ENCODE peak calls at places on chromosome 11, in seven cellular contexts. U is IMR-90, D is H1, N is neuronal stem cell, E is mesenchymal stem cell, C is mesendoderm, G is H9. Z is an unnamed sample. For H3K4me1, the result is how much of the 10 kb centered on the place peaks cover.

GRCh38 chr11:60840711-60841430 is 1.0 kb upstream of the CCDC86 start:
- DNase-seq in D (no peak), G (no peak), C (no peak), U (peak), N (no peak), E (peak), Z (no peak)

GRCh38 chr11:107856981-107857517 is 1.5 kb downstream of the SLC35F2 start:
- DNase-seq in U (no peak), E (peak), D (no peak), G (no peak), C (no peak), N (no peak), Z (no peak)

GRCh38 chr11:27183672-27184457 is 143.2 kb downstream of the BBOX1 start:
- DNase-seq in U (peak), N (peak), C (peak), G (no peak), E (peak), D (no peak), Z (peak)

GRCh38 chr11:114413958-114414357 is 13.5 kb downstream of the RBM7 start:
- DNase-seq in U (no peak), N (no peak), D (no peak), C (no peak), E (no peak), G (no peak), Z (no peak)

GRCh38 chr11:65224939-65225283 is 36.9 kb upstream of the POLA2 start:
- DNase-seq in G (peak), E (peak), U (peak), D (no peak), C (peak), N (no peak), Z (peak)

GRCh38 chr11:69860244-69860643 is 41.0 kb upstream of the FGF3 start:
- DNase-seq in G (no peak), N (no peak), E (no peak), U (no peak), C (no peak), D (no peak), Z (no peak)

GRCh38 chr11:88313441-88313840 is 24.1 kb downstream of the CTSC start:
- DNase-seq in C (no peak), U (peak), D (no peak), E (no peak), N (no peak), G (no peak), Z (no peak)

GRCh38 chr11:9004310-9004945 is 627 bp upstream of the NRIP3 start:
- DNase-seq in N (peak), C (peak), D (no peak), E (no peak), U (no peak), G (peak), Z (no peak)

GRCh38 chr11:75689861-75690641 is 21.2 kb upstream of the MAP6 start:
- DNase-seq in E (no peak), C (no peak), D (no peak), N (no peak), G (no peak), U (no peak), Z (no peak)

GRCh38 chr11:68380786-68381622 is 68.6 kb downstream of the LRP5 start:
- DNase-seq in D (no peak), G (no peak), N (no peak), C (peak), E (peak), U (peak), Z (no peak)

GRCh38 chr11:71120346-71120963 is 131.9 kb downstream of the SHANK2 start:
- DNase-seq in E (peak), D (peak), N (peak), U (no peak), G (peak), C (peak), Z (peak)

GRCh38 chr11:64850979-64851567 is 6.6 kb upstream of the CDC42BPG start:
- DNase-seq in G (peak), C (no peak), U (no peak), D (no peak), E (peak), N (no peak), Z (peak)

GRCh38 chr11:64246874-64247728 is at the start of gene PPP1R14B:
- DNase-seq in C (peak), U (peak), E (peak), N (peak), G (peak), D (no peak), Z (peak)

GRCh38 chr11:33557201-33557600 is 143.4 kb downstream of the C11orf91 start:
- DNase-seq in D (no peak), U (peak), N (no peak), C (peak), G (no peak), E (no peak), Z (peak)

GRCh38 chr11:26187639-26188038 is 144.3 kb upstream of the ANO3 start:
- DNase-seq in D (no peak), N (no peak), E (peak), G (no peak), U (peak), C (peak), Z (peak)

GRCh38 chr11:131998020-131998419 is 627.6 kb downstream of the NTM start:
- DNase-seq in D (no peak), G (no peak), C (no peak), N (no peak), E (no peak), U (no peak), Z (no peak)

GRCh38 chr11:76657139-76657823 is 13.3 kb downstream of the LRRC32 start:
- DNase-seq in N (no peak), C (no peak), E (no peak), G (peak), D (no peak), U (no peak), Z (no peak)

GRCh38 chr11:131904756-131905155 is 534.3 kb downstream of the NTM start:
- DNase-seq in D (no peak), U (no peak), E (no peak), N (no peak), G (peak), C (peak), Z (no peak)

GRCh38 chr11:61976420-61976800 is 9.0 kb upstream of the FTH1 start:
- DNase-seq in C (no peak), E (no peak), G (no peak), U (no peak), N (no peak), D (no peak), Z (no peak)

GRCh38 chr11:61975638-61976419 is 8.4 kb upstream of the FTH1 start:
- DNase-seq in D (no peak), U (no peak), N (no peak), G (no peak), E (no peak), C (no peak), Z (no peak)

GRCh38 chr11:61978703-61979661 is 11.5 kb upstream of the FTH1 start:
- DNase-seq in U (no peak), C (no peak), G (no peak), E (no peak), N (no peak), D (no peak), Z (peak)

GRCh38 chr11:61974766-61975631 is 7.6 kb upstream of the FTH1 start:
- DNase-seq in C (no peak), G (no peak), N (no peak), E (no peak), U (no peak), D (no peak), Z (no peak)

GRCh38 chr11:61976813-61977475 is 9.5 kb upstream of the FTH1 start:
- DNase-seq in E (no peak), D (no peak), C (no peak), G (no peak), U (no peak), N (no peak), Z (no peak)
- H3K4me1 ChIP-seq in E (under half), D (under half), C (under half), G (under half), U (under half), N (under half), Z (under half)

GRCh38 chr11:46250071-46251052 is 27.1 kb upstream of the CREB3L1 start:
- DNase-seq in U (peak), E (peak), D (no peak), N (no peak), C (no peak), G (peak), Z (no peak)

GRCh38 chr11:46254135-46254491 is 23.3 kb upstream of the CREB3L1 start:
- DNase-seq in E (no peak), D (no peak), N (no peak), U (no peak), G (peak), C (no peak), Z (no peak)

GRCh38 chr11:46253258-46254134 is 24.0 kb upstream of the CREB3L1 start:
- DNase-seq in G (peak), E (no peak), D (no peak), N (no peak), U (no peak), C (no peak), Z (no peak)

GRCh38 chr11:46252373-46252914 is 25.0 kb upstream of the CREB3L1 start:
- DNase-seq in U (no peak), D (no peak), E (peak), C (no peak), G (peak), N (no peak), Z (peak)

DNA sequence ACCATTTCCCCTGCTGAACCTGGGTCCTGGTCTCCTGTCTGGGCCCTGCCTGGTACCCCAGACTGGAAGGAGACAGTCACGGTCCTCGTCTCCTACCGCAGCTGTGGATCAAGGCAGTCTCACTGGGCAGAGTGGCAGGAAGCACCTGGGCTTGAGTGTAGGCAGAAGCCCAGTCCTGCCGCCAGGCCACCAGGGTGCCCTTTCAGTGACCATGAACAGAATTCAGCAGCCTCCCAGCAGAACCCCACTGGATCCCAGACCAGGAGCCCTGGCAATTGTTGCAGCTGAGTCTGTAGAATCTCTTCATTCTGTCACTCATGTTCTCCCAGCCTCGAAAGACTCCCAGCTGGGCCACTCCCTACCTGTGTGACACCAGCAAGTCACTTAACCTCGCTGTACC is 25.5 kb upstream of the CREB3L1 start:
- DNase-seq in E (no peak), G (peak), C (no peak), N (no peak), D (no peak), U (no peak), Z (no peak)
- H3K18ac ChIP-seq in E (no peak), G (no peak), C (no peak), N (peak), D (no peak), U (no peak), Z (no peak)

DNA sequence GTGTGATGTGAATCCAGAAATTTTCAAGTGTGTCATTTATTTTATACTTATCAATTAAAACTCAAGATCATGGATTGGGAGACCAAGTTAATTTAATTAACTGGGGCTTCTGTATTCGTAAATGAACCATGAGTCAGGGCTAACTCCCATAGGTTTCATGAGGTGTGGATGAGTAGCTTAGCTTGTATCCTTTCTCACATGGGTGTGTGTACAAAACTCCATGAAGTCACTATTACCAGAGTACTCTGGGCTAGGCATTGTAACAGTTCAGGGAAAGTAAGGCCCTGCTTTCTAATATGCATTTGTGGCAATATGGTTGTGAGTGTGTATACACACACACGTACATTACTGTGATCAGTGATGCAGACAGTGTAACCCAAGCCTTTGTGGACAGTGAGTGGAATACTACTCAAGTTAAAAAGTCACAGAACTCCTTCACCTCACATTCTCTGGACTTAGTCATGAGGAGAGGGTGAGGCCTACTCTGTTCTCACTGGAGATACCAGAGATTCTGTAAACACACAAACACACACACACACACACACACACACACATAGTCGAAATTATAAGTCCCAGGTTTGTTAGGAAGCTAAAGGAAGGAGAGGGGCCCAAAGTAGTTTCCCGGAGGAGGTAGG is 3.5 kb downstream of the CNTF start:
- DNase-seq in N (no peak), D (no peak), E (peak), U (peak), C (no peak), G (no peak), Z (no peak)
- H3K4me2 ChIP-seq in N (no peak), D (no peak), E (peak), U (peak), C (no peak), G (no peak), Z (no peak)

DNA sequence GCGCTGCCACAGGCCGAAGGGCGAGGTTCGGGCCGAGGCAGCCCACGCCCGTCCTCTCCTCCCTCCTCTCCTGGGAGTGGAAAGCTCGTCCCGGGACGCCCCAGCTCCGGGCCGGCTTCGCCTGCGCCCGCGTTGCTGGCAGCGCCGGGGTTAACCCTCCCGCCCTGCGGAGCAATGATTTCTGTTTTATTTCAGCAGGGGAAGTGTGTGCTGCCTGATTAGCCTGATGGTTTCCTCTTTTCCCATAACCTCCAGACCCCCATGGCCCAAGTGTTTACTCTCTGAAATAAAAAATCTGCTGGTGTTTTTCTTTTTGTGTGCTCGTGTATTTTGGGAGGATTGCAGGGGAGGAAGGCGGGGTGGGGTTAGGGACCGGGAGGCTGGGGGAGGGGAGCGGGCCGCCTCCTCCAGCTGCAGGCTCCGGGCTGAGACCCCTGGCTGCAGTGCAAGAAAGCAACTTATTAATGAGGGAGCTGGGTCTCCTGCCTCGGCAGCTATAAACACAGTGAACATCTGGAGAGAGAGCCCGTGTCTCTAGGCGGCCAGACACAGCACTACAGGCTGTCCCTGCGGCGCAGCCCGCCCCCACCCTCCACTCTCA is 38.6 kb downstream of the ETS1 start:
- DNase-seq in D (no peak), G (no peak), E (peak), N (no peak), U (peak), C (peak), Z (no peak)
- H3K4me1 ChIP-seq in D (under half), G (under half), E (under half), N (under half), U (under half), C (under half), Z (under half)

GRCh38 chr11:116827461-116827860 is 2.2 kb upstream of the APOC3 start:
- DNase-seq in N (no peak), C (no peak), E (no peak), G (no peak), D (no peak), U (no peak), Z (no peak)
- H3K18ac ChIP-seq in N (no peak), C (no peak), E (no peak), G (no peak), D (no peak), U (no peak), Z (no peak)

DNA sequence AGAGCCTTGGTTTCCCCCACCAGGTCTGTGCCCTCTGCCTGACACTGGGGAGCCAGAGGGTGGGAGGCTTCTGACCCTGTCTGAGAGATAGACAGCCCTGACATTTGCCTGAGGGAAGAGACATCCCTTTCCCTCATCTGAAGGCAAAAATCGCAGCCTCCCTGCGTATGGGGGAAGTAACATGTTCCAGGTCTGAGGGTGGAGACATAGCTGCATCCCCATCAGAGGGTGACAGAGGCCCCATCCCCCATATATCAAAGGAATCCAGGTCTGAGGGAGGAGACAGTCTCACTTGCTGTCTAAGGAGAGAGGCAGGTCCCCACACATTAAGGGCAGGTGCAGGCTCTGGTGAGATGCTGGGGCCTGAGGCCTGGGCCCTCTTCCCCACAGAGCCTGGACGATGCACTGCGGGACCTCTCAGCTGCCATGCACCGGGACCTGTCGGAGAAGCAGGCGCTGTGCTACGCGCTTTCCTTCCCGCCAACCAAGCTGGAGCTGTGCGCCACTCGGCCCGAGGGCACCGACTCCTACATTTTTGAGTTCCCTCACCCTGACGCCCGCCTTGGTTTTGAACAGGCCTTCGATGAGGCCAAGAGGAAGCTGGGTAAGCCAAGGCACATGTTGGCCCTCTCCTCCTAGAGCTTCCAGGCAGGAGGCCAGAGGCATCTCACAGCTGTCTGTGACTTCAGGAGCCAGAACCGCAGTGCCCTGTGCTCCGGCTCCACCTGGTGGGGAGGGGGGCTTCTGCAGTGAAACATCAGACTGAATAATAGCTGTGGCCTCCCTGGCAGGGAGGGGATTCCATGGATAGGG is 16.1 kb upstream of the RELT start:
- DNase-seq in G (peak), C (peak), E (no peak), D (no peak), U (peak), N (no peak), Z (peak)
- H3K4me2 ChIP-seq in G (no peak), C (no peak), E (no peak), D (no peak), U (no peak), N (no peak), Z (no peak)

Z was measured in trophoblast cell.